ENCODE peak calls at places on chromosomes 12 and 14, in four cellular contexts. I is left ventricle myocardium inferior, T is transverse colon, A is epithelial cell of esophagus. O is an unnamed sample.

GRCh38 chr12:112677050-112677765 is 114.3 kb upstream of the RPH3A start:
- DNase-seq in A (no peak), I (no peak), T (no peak), O (no peak)

GRCh38 chr12:58509116-58509885 is 411.0 kb downstream of the LRIG3 start:
- DNase-seq in A (peak), I (no peak), T (no peak), O (peak)

GRCh38 chr14:68789798-68790655 is 2.8 kb downstream of the ZFP36L1 start:
- DNase-seq in A (no peak), T (peak), I (no peak), O (peak)

GRCh38 chr12:50059440-50060119 is 2.2 kb downstream of the ASIC1 start:
- DNase-seq in T (no peak), I (no peak), A (no peak), O (no peak)

GRCh38 chr12:77319141-77319540 is 253.8 kb upstream of the E2F7 start:
- DNase-seq in T (no peak), A (no peak), I (no peak), O (no peak)

GRCh38 chr12:122326597-122326996 is 60.3 kb upstream of the VPS33A start:
- DNase-seq in A (no peak), T (no peak), I (no peak), O (no peak)

GRCh38 chr12:54371328-54372112 is 7.2 kb upstream of the GPR84 start:
- DNase-seq in T (no peak), I (peak), A (no peak), O (peak)

GRCh38 chr12:120287491-120287890 is 4.2 kb downstream of the RNU4-2 start:
- DNase-seq in A (no peak), I (no peak), T (no peak), O (no peak)

GRCh38 chr12:106903241-106903950 is 52.3 kb upstream of the TMEM263 start:
- DNase-seq in A (peak), I (peak), T (peak), O (peak)

GRCh38 chr14:104754213-104754851 is 1.4 kb downstream of the SIVA1 start:
- DNase-seq in T (no peak), I (no peak), A (no peak), O (no peak)
- H3K4me3 ChIP-seq in T (peak), I (peak), A (peak), O (peak)

DNA sequence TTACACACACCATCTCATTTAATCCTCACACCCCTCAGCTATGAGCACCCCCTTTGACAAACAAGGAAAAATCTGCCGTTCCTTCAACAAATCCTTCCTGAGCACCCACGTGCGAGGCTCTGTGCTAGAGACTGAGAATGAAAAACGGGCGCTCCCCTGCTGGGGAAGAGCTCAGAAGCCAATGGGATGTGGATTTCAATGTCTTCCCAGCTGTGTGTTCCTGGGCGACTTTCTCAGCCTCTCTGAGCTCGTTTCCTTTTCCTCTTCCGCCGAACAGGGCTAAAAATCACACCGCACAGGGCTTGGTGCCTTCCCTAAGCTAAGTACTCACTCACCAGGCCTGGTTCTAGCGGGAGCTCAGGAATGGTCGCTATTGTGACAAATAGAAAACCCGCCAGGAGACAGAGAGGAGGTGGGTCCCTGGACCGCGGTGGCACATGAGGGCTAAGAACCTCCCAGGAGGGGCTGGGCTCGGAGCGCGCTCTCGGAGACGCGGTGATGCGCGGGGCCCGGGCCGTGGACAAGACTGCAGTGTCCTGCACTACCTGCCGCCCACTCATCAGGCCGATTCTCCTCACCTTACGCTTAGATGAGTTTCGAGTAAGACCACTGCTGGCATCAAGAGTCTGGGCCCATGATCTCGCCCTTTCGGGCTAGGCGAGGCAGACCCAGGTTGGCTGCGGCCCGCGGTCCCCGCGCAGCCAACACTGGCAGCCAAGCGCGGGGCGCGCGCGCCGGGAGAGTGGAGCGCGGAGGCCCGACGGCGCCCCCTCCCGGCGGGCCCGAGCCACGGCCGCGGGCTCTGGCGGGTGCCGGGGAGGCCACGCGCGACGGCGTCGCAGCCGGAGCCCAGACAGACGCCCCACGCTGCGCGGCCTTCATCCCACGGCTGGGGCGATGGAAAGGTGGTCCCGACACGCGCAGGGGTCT is 17.0 kb downstream of the ZDHHC22 start:
- DNase-seq in T (peak), A (peak), I (peak), O (peak)
- TF ChIP-seq CTCF in T (peak), A (no peak), I (peak), O (no peak)

DNA sequence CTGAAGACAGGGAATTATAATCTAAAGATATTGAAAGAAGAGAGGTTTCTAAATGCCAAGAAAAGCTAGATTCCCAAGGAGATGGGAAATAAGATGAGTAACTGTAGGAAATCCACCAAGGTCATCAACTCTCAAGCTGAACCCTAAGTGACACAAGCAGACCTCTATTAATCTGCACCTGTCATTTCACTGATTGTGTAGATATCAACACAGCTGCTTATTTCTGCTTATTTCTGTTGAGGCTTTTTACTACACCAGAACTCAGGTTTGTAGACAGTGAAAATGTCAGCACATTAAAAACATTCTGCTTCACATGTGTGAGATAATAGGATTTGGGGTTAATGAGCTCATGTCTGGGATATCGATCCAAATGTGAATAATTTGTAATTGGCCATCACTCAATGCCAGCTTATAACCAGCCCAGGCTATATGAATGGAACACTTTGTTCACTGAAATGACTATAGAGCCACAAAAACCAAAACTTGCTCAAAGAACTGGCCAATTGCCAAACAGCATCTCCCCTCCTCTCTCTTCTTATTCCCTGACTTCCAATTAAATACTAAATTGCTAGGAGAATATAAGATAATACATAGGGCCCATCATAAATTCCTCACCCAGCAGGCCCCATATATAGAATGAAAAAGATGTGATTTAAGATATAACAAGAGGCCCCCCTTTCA is 188.7 kb upstream of the ARID2 start:
- DNase-seq in A (no peak), I (no peak), T (no peak), O (no peak)
- H3K4me3 ChIP-seq in A (no peak), I (no peak), T (no peak), O (no peak)

DNA sequence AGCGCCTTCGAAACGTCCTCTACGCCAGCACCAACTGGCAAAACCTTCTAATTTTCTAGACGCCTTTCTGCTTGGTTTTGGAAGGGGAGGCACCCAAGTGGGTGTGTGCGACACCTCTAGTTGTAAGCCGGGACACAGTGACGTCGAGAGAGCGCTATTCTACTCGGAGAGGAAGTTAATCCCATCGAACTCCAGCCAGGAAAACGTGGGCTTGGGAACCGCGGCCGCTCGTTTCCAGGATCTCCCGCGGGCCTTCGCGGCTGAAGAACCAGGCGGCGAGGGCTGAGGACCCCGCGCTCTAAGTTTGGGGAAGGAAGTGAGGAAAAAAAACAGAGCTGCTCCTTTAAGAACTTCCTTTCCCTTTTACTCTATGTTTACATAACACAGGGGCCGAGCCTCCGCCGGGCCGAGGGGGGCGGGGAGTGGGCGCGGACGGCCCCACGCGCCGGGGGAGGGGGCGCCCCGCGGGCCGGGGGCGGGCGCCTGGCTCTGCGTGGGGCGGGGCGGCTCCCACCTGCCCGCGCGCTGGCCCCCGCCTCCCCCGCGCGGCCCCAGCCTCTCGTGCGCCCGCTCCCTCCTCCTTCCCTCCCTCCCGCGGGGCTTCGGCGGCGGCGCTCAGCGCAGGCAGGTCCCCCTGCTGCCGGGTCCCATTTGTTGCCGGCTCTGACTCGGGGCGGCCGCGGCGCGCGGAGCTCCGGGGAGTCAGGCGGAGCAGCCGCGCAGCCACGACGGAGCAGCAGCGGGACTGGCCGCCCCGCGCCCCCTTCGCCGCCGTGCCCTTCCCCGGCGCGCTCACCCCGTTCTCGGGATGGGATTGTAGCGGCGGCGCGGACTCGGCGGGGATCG is at the start of gene PELI2:
- DNase-seq in T (peak), A (peak), I (peak), O (peak)
- TF ChIP-seq CTCF in T (no peak), A (no peak), I (peak), O (peak)

GRCh38 chr14:23182372-23183014 is 967 bp downstream of the SLC7A8 start:
- DNase-seq in A (peak), T (peak), I (no peak), O (no peak)

GRCh38 chr14:23181453-23181852 is 2.0 kb downstream of the SLC7A8 start:
- DNase-seq in T (no peak), A (no peak), I (no peak), O (no peak)

GRCh38 chr14:23183076-23183475 is 384 bp downstream of the SLC7A8 start:
- DNase-seq in A (no peak), I (no peak), T (no peak), O (no peak)

GRCh38 chr14:23183479-23183878 is at the start of gene SLC7A8:
- DNase-seq in A (no peak), T (peak), I (peak), O (no peak)

DNA sequence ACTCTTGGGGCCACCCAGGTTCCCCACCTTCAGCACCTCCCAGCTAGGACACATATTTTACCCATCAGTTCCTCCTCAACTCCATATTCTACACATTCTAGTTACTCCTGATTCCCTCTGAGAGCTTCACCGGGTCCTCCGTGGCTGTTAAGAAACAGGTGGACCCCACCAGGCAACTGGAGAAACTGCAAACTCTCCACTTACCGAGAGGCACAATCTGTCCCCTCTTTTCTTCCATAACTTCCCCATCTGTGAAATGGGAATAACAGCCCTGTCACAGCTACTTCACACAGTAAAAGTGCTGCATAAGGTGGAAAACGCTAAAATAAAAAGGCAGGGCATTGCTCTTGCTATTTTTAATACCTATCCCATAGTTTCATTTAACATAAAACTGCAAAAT is 1.5 kb downstream of the SLC7A8 start:
- DNase-seq in T (no peak), I (no peak), A (no peak), O (no peak)
- H3K4me3 ChIP-seq in T (peak), I (peak), A (peak), O (no peak)